ENCODE peak calls at places on chromosomes 2 and 18, in four cellular contexts. G is prostate gland, S is upper lobe of right lung, K is AG09319. Q is an unnamed sample.

GRCh38 chr2:128410035-128410757 is 91.5 kb upstream of the HS6ST1 start:
- DNase-seq in G (no peak), S (peak), K (no peak), Q (no peak)

GRCh38 chr2:121210691-121211090 is 74.3 kb downstream of the TFCP2L1 start:
- DNase-seq in G (no peak), S (peak), K (no peak), Q (no peak)

GRCh38 chr2:99670768-99671734 is 181.2 kb upstream of the REV1 start:
- DNase-seq in G (no peak), S (no peak), K (no peak), Q (no peak)

GRCh38 chr18:35029103-35029502 is 12.1 kb upstream of the MAPRE2 start:
- DNase-seq in G (no peak), S (no peak), K (no peak), Q (no peak)

GRCh38 chr2:40363631-40364030 is 88.3 kb downstream of the SLC8A1 start:
- DNase-seq in G (no peak), S (no peak), K (no peak), Q (no peak)

GRCh38 chr18:39359636-39360035 is 1794.0 kb upstream of the CELF4 start:
- DNase-seq in G (no peak), S (no peak), K (no peak), Q (no peak)

GRCh38 chr18:10965104-10965503 is 184.3 kb downstream of the PIEZO2 start:
- DNase-seq in G (no peak), S (no peak), K (no peak), Q (no peak)

GRCh38 chr18:12744103-12744502 is 41.3 kb downstream of the PSMG2 start:
- DNase-seq in G (no peak), S (no peak), K (no peak), Q (no peak)

GRCh38 chr2:120253021-120253882 is 600 bp downstream of the RALB start:
- DNase-seq in G (peak), S (peak), K (peak), Q (peak)

GRCh38 chr2:134142341-134142738 is 111.5 kb upstream of the MGAT5 start:
- DNase-seq in G (no peak), S (no peak), K (no peak), Q (no peak)

GRCh38 chr2:73821227-73821626 is 7.5 kb upstream of the STAMBP start:
- DNase-seq in G (no peak), S (no peak), K (no peak), Q (no peak)

GRCh38 chr2:238231251-238231793 is 8.5 kb downstream of the HES6 start:
- DNase-seq in G (no peak), S (peak), K (no peak), Q (no peak)

GRCh38 chr2:219252900-219253752 is at the start of gene TUBA4B:
- DNase-seq in G (no peak), S (peak), K (no peak), Q (no peak)

GRCh38 chr2:148545387-148546256 is 98.9 kb upstream of the EPC2 start:
- DNase-seq in G (no peak), S (no peak), K (no peak), Q (no peak)

GRCh38 chr2:156401863-156402262 is 34.3 kb upstream of the GPD2 start:
- DNase-seq in G (no peak), S (no peak), K (no peak), Q (no peak)

GRCh38 chr18:79581911-79582310 is 97.7 kb upstream of the CTDP1 start:
- DNase-seq in G (no peak), S (no peak), K (no peak), Q (no peak)

GRCh38 chr2:96604104-96604503 is 34.0 kb downstream of the KANSL3 start:
- DNase-seq in G (no peak), S (no peak), K (no peak), Q (no peak)

GRCh38 chr2:197675711-197676188 is 363 bp upstream of the RFTN2 start:
- DNase-seq in G (no peak), S (no peak), K (no peak), Q (peak)

GRCh38 chr2:219433666-219434467 is 776 bp upstream of the SPEG start:
- DNase-seq in G (no peak), S (no peak), K (no peak), Q (no peak)

GRCh38 chr2:98605076-98605475 is 3.2 kb downstream of the COA5 start:
- DNase-seq in G (no peak), S (no peak), K (no peak), Q (no peak)

GRCh38 chr18:48750485-48751175 is 200.1 kb downstream of the SMAD7 start:
- DNase-seq in G (no peak), S (no peak), K (no peak), Q (no peak)

GRCh38 chr2:235595420-235596010 is 101.7 kb downstream of the AGAP1 start:
- DNase-seq in G (peak), S (no peak), K (peak), Q (no peak)

GRCh38 chr2:64987001-64987962 is 1.9 kb upstream of the SLC1A4 start:
- DNase-seq in G (no peak), S (no peak), K (no peak), Q (no peak)

GRCh38 chr2:10520926-10521325 is 72.8 kb upstream of the ODC1 start:
- DNase-seq in G (no peak), S (no peak), K (no peak), Q (no peak)

GRCh38 chr2:10520154-10520553 is 72.0 kb upstream of the ODC1 start:
- DNase-seq in G (no peak), S (peak), K (no peak), Q (no peak)

GRCh38 chr2:10519067-10519740 is 71.1 kb upstream of the ODC1 start:
- DNase-seq in G (no peak), S (peak), K (no peak), Q (no peak)

GRCh38 chr2:10517351-10518043 is 69.4 kb upstream of the ODC1 start:
- DNase-seq in G (no peak), S (peak), K (no peak), Q (no peak)

DNA sequence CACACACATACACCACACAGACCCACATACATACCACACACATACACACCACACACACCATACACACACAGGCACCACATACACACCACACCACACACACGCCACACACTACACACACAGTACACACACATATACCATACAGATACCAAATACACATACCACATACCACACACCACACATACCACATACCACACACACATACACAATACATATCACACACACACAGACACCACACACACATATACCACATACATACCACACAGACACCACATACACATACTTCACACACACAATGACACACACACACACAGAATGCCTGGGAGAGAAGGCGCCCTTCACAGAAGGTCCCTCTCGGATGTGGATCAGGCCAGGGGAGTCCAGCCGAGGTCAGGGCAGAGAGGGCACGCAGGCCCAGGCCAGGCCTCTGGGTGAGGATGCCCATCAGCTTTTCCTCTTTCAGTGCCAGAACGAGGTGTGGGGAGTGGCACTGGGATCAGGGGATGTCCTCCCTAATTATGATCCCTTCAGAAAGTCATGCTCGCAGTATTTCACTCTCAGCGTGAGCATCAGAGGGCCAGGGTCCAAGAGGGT is 70.4 kb upstream of the ODC1 start:
- DNase-seq in G (no peak), S (no peak), K (no peak), Q (no peak)
- TF ChIP-seq CTCF in G (no peak), S (no peak), K (no peak), Q (no peak)

GRCh38 chr2:102843759-102844443 is 82.1 kb downstream of the TMEM182 start:
- DNase-seq in G (no peak), S (no peak), K (no peak), Q (no peak)

GRCh38 chr2:102850888-102851287 is 89.1 kb downstream of the TMEM182 start:
- DNase-seq in G (no peak), S (no peak), K (no peak), Q (no peak)

GRCh38 chr2:102844911-102845310 is 83.1 kb downstream of the TMEM182 start:
- DNase-seq in G (no peak), S (no peak), K (no peak), Q (no peak)

GRCh38 chr2:102848366-102848839 is 86.6 kb downstream of the TMEM182 start:
- DNase-seq in G (no peak), S (peak), K (no peak), Q (no peak)
- TF ChIP-seq CTCF in G (no peak), S (peak), K (no peak), Q (no peak)

DNA sequence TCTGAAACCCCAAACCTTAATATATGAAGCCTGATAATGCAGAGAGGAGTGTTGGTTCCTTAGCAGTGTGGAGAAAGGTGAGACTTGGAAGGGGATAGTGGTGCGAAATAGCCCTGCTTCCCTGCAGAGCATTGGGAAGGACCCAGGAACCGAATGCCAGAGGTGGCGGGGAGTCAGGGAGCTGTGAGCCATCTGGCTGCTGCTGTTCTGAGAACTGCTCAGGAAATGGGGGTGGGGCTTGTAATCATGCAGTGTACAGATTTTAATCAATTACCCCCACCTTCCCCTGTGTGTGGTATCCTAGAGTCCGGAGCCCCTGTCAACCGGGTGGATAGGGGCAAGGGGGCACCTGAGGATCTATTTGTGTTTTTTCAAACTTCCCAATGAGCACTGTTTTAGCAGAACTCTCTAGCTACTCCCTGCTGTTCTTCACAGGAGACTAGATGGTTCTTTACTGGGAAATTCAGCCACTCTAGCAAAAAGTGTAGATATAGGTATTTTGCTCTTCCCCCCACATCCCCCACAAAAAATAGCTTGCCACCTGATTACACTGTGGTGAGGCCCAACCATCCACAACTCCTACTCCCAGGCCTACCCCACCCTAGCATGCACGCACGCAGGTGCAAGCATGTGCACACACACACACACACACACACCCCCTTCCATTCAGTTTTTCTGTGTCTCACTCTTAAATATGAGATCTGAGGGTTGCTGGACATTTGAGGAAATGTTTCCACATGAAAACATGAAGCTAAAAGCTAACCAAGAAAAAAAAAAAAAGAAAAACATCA is 30.1 kb upstream of the MBOAT2 start:
- DNase-seq in G (no peak), S (no peak), K (no peak), Q (no peak)
- TF ChIP-seq CTCF in G (no peak), S (no peak), K (no peak), Q (no peak)

GRCh38 chr2:105329561-105330495 is at the start of gene TGFBRAP1:
- DNase-seq in G (peak), S (peak), K (no peak), Q (no peak)
- TF ChIP-seq CTCF in G (no peak), S (no peak), K (no peak), Q (no peak)

DNA sequence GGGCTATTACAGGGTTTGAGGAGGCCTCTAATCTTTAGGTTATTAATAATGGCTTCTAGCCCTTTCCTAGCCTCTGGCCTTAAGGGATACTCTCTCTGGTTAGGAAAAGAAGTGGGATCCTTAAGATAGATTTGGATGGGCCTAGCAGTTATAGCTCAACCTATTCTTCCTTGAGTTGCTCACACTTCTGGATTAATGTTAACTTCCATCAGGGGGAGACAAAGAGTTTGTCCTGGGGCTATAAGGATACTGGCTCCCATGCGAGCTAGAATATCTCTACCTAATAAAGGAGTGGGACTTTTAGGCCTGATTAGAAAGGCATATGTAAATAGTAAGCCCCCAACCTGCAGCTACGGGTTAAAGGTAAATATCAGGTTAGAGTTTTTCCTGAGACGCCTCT is 14.3 kb upstream of the PTH2R start:
- DNase-seq in G (no peak), S (no peak), K (no peak), Q (no peak)
- TF ChIP-seq CTCF in G (no peak), S (no peak), K (peak), Q (no peak)

GRCh38 chr18:26813043-26813442 is 52.5 kb downstream of the AQP4 start:
- DNase-seq in G (peak), S (no peak), K (no peak), Q (no peak)
- TF ChIP-seq CTCF in G (peak), S (peak), K (no peak), Q (no peak)